ENCODE peak calls at places on chromosome 6, in seven cellular contexts. V is right lobe of liver, L is fibroblast of lung, R is pancreas, Z is heart left ventricle, K is neuronal stem cell, N is SJCRH30. C is an unnamed sample.

GRCh38 chr6:111686249-111686997 is 80.7 kb upstream of the TRAF3IP2 start:
- DNase-seq in V (peak; percentile 45), L (no peak), R (no peak), Z (peak; percentile 51), K (peak; percentile 62), N (no peak), C (peak; percentile 28)

GRCh38 chr6:21479140-21479539 is 114.4 kb upstream of the SOX4 start:
- DNase-seq in V (no peak), L (peak; percentile 57), R (no peak), Z (peak; percentile 30), K (no peak), N (no peak), C (peak; percentile 18)

GRCh38 chr6:149289192-149289741 is 28.2 kb upstream of the TAB2 start:
- DNase-seq in V (no peak), L (no peak), R (no peak), Z (no peak), K (no peak), N (no peak), C (no peak)

GRCh38 chr6:163180874-163181541 is 233.5 kb upstream of the QKI start:
- DNase-seq in V (peak; percentile 87), L (peak; percentile 56), R (peak; percentile 74), Z (peak; percentile 84), K (peak; percentile 41), N (peak; percentile 89), C (peak; percentile 82)

GRCh38 chr6:83151114-83151513 is 42.0 kb downstream of the PGM3 start:
- DNase-seq in V (no peak), L (no peak), R (no peak), Z (no peak), K (no peak), N (no peak), C (no peak)

GRCh38 chr6:158655569-158656450 is 6.0 kb downstream of the SYTL3 start:
- DNase-seq in V (no peak), L (no peak), R (no peak), Z (no peak), K (no peak), N (peak; percentile 47), C (no peak)

GRCh38 chr6:153150767-153151440 is 19.8 kb upstream of the RGS17 start:
- DNase-seq in V (no peak), L (no peak), R (no peak), Z (no peak), K (no peak), N (peak; percentile 89), C (no peak)

GRCh38 chr6:26064619-26065257 is 22.5 kb upstream of the HFE start:
- DNase-seq in V (no peak), L (peak; percentile 45), R (no peak), Z (no peak), K (no peak), N (peak; percentile 67), C (no peak)

GRCh38 chr6:119514355-119514754 is 164.8 kb upstream of the MAN1A1 start:
- DNase-seq in V (no peak), L (no peak), R (no peak), Z (no peak), K (no peak), N (no peak), C (no peak)

GRCh38 chr6:43101497-43101896 is 25.4 kb downstream of the PTK7 start:
- DNase-seq in V (no peak), L (no peak), R (no peak), Z (no peak), K (no peak), N (no peak), C (no peak)

GRCh38 chr6:99330159-99330558 is 19.3 kb downstream of the FAXC start:
- DNase-seq in V (peak; percentile 23), L (peak; percentile 57), R (no peak), Z (no peak), K (peak; percentile 61), N (peak; percentile 84), C (peak; percentile 27)

GRCh38 chr6:113732384-113732966 is 124.7 kb upstream of the MARCKS start:
- DNase-seq in V (no peak), L (peak; percentile 21), R (peak; percentile 56), Z (peak; percentile 37), K (peak; percentile 60), N (peak; percentile 99), C (peak; percentile 72)

GRCh38 chr6:35719830-35720733 is 16.8 kb upstream of the ARMC12 start:
- DNase-seq in V (no peak), L (peak; percentile 28), R (no peak), Z (peak; percentile 66), K (no peak), N (no peak), C (peak; percentile 45)

GRCh38 chr6:3286641-3287171 is 28.0 kb downstream of the PSMG4 start:
- DNase-seq in V (no peak), L (no peak), R (peak; percentile 38), Z (no peak), K (no peak), N (no peak), C (no peak)

GRCh38 chr6:5422321-5422915 is 161.1 kb downstream of the FARS2 start:
- DNase-seq in V (peak; percentile 27), L (peak; percentile 33), R (no peak), Z (no peak), K (no peak), N (peak; percentile 61), C (no peak)

GRCh38 chr6:51842487-51843469 is 244.6 kb downstream of the PKHD1 start:
- DNase-seq in V (no peak), L (no peak), R (no peak), Z (no peak), K (peak; percentile 33), N (peak; percentile 91), C (no peak)

GRCh38 chr6:170286246-170286933 is 4.5 kb downstream of the DLL1 start:
- DNase-seq in V (no peak), L (peak; percentile 31), R (no peak), Z (no peak), K (peak; percentile 82), N (peak; percentile 97), C (peak; percentile 73)

GRCh38 chr6:128827675-128828464 is 55.1 kb upstream of the LAMA2 start:
- DNase-seq in V (no peak), L (peak; percentile 51), R (no peak), Z (no peak), K (no peak), N (no peak), C (no peak)

GRCh38 chr6:164291224-164291623 is 876.7 kb downstream of the QKI start:
- DNase-seq in V (no peak), L (no peak), R (no peak), Z (no peak), K (no peak), N (no peak), C (no peak)

DNA sequence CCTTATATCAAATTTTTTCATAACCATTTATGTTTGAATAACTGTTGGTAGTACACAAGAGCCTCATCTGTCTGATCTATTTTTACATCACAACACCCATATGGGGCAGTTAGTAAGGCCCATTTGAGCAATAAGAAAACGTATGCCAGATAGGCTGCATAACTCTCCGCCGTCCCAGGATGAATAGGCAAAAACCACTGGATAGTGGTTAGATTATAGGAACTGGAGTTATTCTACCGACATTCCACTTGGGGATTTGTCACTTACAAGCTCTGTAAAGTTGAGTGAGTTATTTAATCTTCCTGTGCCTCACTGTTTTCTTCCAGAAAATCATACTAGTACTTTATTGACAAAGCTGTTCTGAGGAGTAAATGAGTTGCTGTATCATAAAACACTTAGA is 881.9 kb downstream of the QKI start:
- DNase-seq in V (no peak), L (peak; percentile 38), R (no peak), Z (no peak), K (no peak), N (no peak), C (no peak)
- H3K9me3 ChIP-seq in V (no peaks in the 10 kb centered on the region), L (no peaks in the 10 kb centered on the region), R (no peaks in the 10 kb centered on the region), Z (peaks cover 7% of the 10 kb centered on the region), K (no peaks in the 10 kb centered on the region), N (no peaks in the 10 kb centered on the region), C (peaks cover 7% of the 10 kb centered on the region)

DNA sequence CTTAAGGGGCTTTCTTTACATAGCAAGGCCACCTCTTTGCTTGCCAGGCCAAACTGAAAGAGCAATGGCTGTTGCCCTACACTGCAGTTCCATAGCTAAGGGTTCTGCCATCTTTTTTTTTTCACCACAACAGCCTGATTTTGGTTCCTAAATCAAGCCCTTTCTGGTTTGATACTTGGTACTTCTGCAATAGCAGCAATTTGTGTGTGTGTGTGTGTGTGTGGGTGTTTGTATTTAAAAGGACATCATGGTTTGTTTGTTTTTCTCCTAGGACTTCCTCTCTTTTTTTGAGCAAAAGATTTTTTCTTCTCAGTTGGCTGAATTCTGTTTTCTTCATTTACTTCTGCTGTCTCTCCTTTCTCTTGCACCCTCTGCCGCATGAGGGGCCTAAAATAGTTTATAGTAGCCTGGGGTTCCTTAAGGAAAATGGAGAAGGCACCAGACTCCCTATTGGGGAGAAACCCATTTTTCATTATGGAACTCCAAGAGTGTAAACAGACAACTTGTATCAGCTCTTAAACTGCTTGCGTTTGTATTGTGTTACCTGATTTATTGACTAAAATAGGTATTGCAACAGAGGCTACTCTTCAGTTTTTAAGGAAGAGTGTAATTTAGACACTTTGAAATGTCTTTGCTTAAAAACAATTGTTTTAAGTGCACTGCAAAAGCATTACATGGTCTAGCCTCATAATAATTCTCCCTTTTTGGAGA is 12.3 kb upstream of the GCLC start:
- DNase-seq in V (no peak), L (no peak), R (no peak), Z (no peak), K (no peak), N (no peak), C (no peak)
- H3K9me3 ChIP-seq in V (no peaks in the 10 kb centered on the region), L (no peaks in the 10 kb centered on the region), R (no peaks in the 10 kb centered on the region), Z (peaks cover 3% of the 10 kb centered on the region), K (no peaks in the 10 kb centered on the region), N (no peaks in the 10 kb centered on the region), C (peaks cover 17% of the 10 kb centered on the region)

GRCh38 chr6:19050765-19051164 is 663.6 kb downstream of the RNF144B start:
- DNase-seq in V (no peak), L (no peak), R (no peak), Z (no peak), K (no peak), N (no peak), C (no peak)
- H3K9me3 ChIP-seq in V (no peaks in the 10 kb centered on the region), L (no peaks in the 10 kb centered on the region), R (no peaks in the 10 kb centered on the region), Z (no peaks in the 10 kb centered on the region), K (peaks cover 17% of the 10 kb centered on the region), N (no peaks in the 10 kb centered on the region), C (no peaks in the 10 kb centered on the region)

GRCh38 chr6:168368063-168368835 is 48.7 kb upstream of the DACT2 start:
- DNase-seq in V (no peak), L (no peak), R (no peak), Z (no peak), K (no peak), N (no peak), C (no peak)

GRCh38 chr6:168370310-168370991 is 50.9 kb upstream of the DACT2 start:
- DNase-seq in V (peak; percentile 73), L (no peak), R (peak; percentile 96), Z (peak; percentile 76), K (peak; percentile 52), N (peak; percentile 85), C (peak; percentile 65)

GRCh38 chr6:168367285-168367720 is 47.7 kb upstream of the DACT2 start:
- DNase-seq in V (no peak), L (no peak), R (peak; percentile 42), Z (no peak), K (no peak), N (no peak), C (no peak)

GRCh38 chr6:168369776-168370175 is 50.2 kb upstream of the DACT2 start:
- DNase-seq in V (no peak), L (no peak), R (peak; percentile 23), Z (no peak), K (no peak), N (peak; percentile 5), C (no peak)

DNA sequence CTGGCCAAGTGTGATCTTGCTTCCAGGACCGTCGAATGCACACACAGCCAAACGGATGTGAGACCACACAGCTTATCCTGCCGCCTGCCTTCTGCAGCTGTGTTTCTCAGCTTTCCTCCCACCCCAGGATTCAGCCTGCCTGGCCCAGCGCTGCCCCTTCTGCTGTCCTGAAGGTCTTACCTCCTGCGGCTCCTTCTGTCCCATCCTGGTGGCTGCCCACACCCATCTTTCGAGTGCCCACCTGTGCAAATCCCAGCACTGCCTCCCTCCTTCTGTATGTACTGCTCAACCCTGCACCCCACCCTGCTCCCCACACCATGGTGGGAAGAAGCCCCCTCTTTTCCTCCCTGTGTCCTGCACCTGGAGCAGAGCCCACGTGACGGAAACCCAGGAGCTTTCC is 49.4 kb upstream of the DACT2 start:
- DNase-seq in V (no peak), L (no peak), R (peak; percentile 39), Z (no peak), K (no peak), N (no peak), C (no peak)
- H3K9me3 ChIP-seq in V (no peaks in the 10 kb centered on the region), L (no peaks in the 10 kb centered on the region), R (no peaks in the 10 kb centered on the region), Z (no peaks in the 10 kb centered on the region), K (peaks cover 10% of the 10 kb centered on the region), N (no peaks in the 10 kb centered on the region), C (no peaks in the 10 kb centered on the region)

C was measured in heart right ventricle.